ENCODE peak calls at places on chromosomes 3 and 15, in ten cellular contexts. R is WERI-Rb-1; E is activated T-cell treated with anti-CD3 and anti-CD28 coated beads, Interleukin-2, amount 50 U/mL, for 24 hours; D is naive thymus-derived CD8-positive, alpha-beta T cell; J is stimulated activated CD4-positive, alpha-beta T cell treated with anti-CD3 and anti-CD28 coated beads, Interleukin-4, amount 100 ng/mL, for 48 hours; O is LoVo; M is ACHN; X is hippocampal formation; T is PC-3; Y is astrocyte of the spinal cord. H is an unnamed sample.

GRCh38 chr3:29802057-29802456 is 521.2 kb downstream of the RBMS3 start:
- DNase-seq in R (no peak), E (no peak), D (no peak), J (no peak), O (no peak), M (no peak), X (no peak), T (peak), Y (no peak), H (no peak)

GRCh38 chr15:77550275-77551251 is 82.1 kb downstream of the LINGO1 start:
- DNase-seq in R (peak), E (no peak), D (no peak), J (no peak), O (peak), M (no peak), X (no peak), T (no peak), Y (no peak), H (no peak)

GRCh38 chr3:132535575-132536441 is 61.3 kb upstream of the ACKR4 start:
- DNase-seq in R (peak), E (peak), D (peak), J (peak), O (peak), M (peak), X (peak), T (peak), Y (peak), H (peak)

GRCh38 chr3:3151513-3151912 is 24.8 kb downstream of the TRNT1 start:
- DNase-seq in R (no peak), E (no peak), D (no peak), J (no peak), O (no peak), M (no peak), X (no peak), T (no peak), Y (no peak), H (no peak)

GRCh38 chr3:190122198-190122771 is 1.6 kb upstream of the P3H2 start:
- DNase-seq in R (no peak), E (no peak), D (no peak), J (no peak), O (no peak), M (no peak), X (no peak), T (no peak), Y (peak), H (no peak)

GRCh38 chr3:172461530-172462138 is 13.4 kb upstream of the GHSR start:
- DNase-seq in R (no peak), E (no peak), D (no peak), J (no peak), O (peak), M (peak), X (no peak), T (peak), Y (peak), H (no peak)

GRCh38 chr3:150385296-150386242 is 22.5 kb upstream of the TSC22D2 start:
- DNase-seq in R (no peak), E (peak), D (no peak), J (no peak), O (no peak), M (no peak), X (no peak), T (no peak), Y (no peak), H (no peak)

GRCh38 chr3:171649282-171649681 is 161.0 kb downstream of the PLD1 start:
- DNase-seq in R (no peak), E (no peak), D (no peak), J (no peak), O (no peak), M (no peak), X (no peak), T (no peak), Y (no peak), H (no peak)

GRCh38 chr3:165339753-165340152 is 143.6 kb upstream of the SLITRK3 start:
- DNase-seq in R (peak), E (no peak), D (no peak), J (no peak), O (no peak), M (peak), X (no peak), T (peak), Y (peak), H (no peak)

GRCh38 chr15:37806808-37807207 is 127.6 kb upstream of the TMCO5A start:
- DNase-seq in R (no peak), E (no peak), D (no peak), J (no peak), O (no peak), M (no peak), X (no peak), T (no peak), Y (no peak), H (no peak)

GRCh38 chr15:26443321-26443720 is 329.5 kb downstream of the GABRB3 start:
- DNase-seq in R (no peak), E (no peak), D (no peak), J (no peak), O (no peak), M (no peak), X (no peak), T (no peak), Y (no peak), H (no peak)

GRCh38 chr3:157078131-157078835 is 81.7 kb downstream of the CCNL1 start:
- DNase-seq in R (no peak), E (no peak), D (no peak), J (no peak), O (no peak), M (peak), X (no peak), T (peak), Y (no peak), H (no peak)

GRCh38 chr3:35664460-35664919 is 25.2 kb downstream of the ARPP21 start:
- DNase-seq in R (peak), E (no peak), D (no peak), J (no peak), O (no peak), M (peak), X (peak), T (no peak), Y (peak), H (no peak)

GRCh38 chr3:145266368-145266767 is 894.6 kb downstream of the PLOD2 start:
- DNase-seq in R (no peak), E (no peak), D (no peak), J (no peak), O (no peak), M (no peak), X (no peak), T (peak), Y (no peak), H (no peak)

GRCh38 chr3:117793684-117794304 is 1084.2 kb downstream of the TUSC7 start:
- DNase-seq in R (no peak), E (no peak), D (no peak), J (no peak), O (no peak), M (no peak), X (no peak), T (no peak), Y (no peak), H (no peak)

GRCh38 chr3:119206611-119207511 is 33.5 kb downstream of the UPK1B start:
- DNase-seq in R (no peak), E (no peak), D (no peak), J (no peak), O (no peak), M (no peak), X (no peak), T (peak), Y (no peak), H (no peak)

GRCh38 chr15:77836116-77836798 is 203.5 kb upstream of the LINGO1 start:
- DNase-seq in R (no peak), E (no peak), D (no peak), J (no peak), O (no peak), M (no peak), X (no peak), T (peak), Y (peak), H (no peak)

GRCh38 chr15:68782589-68783161 is 38.0 kb downstream of the ANP32A start:
- DNase-seq in R (peak), E (no peak), D (no peak), J (no peak), O (no peak), M (no peak), X (no peak), T (no peak), Y (no peak), H (no peak)

GRCh38 chr3:155983834-155984474 is 113.5 kb downstream of the GMPS start:
- DNase-seq in R (no peak), E (no peak), D (no peak), J (no peak), O (no peak), M (no peak), X (no peak), T (peak), Y (no peak), H (no peak)

GRCh38 chr15:59165726-59166125 is 40.9 kb upstream of the LDHAL6B start:
- DNase-seq in R (no peak), E (no peak), D (no peak), J (no peak), O (peak), M (no peak), X (no peak), T (peak), Y (no peak), H (no peak)

GRCh38 chr3:32872487-32873382 is 54.9 kb downstream of the TRIM71 start:
- DNase-seq in R (no peak), E (no peak), D (no peak), J (no peak), O (peak), M (no peak), X (no peak), T (peak), Y (peak), H (no peak)

GRCh38 chr15:64503197-64503596 is 42.8 kb downstream of the ZNF609 start:
- DNase-seq in R (peak), E (no peak), D (no peak), J (no peak), O (no peak), M (no peak), X (no peak), T (no peak), Y (peak), H (no peak)

GRCh38 chr3:184238246-184238818 is 8.9 kb downstream of the VWA5B2 start:
- DNase-seq in R (no peak), E (no peak), D (no peak), J (no peak), O (no peak), M (no peak), X (no peak), T (no peak), Y (no peak), H (no peak)

GRCh38 chr3:51975857-51976549 is 1.1 kb downstream of the ABHD14A start:
- DNase-seq in R (peak), E (no peak), D (peak), J (no peak), O (no peak), M (peak), X (peak), T (peak), Y (peak), H (peak)

GRCh38 chr3:106036706-106037105 is 167.9 kb upstream of the CBLB start:
- DNase-seq in R (peak), E (no peak), D (no peak), J (no peak), O (no peak), M (no peak), X (no peak), T (no peak), Y (no peak), H (no peak)

GRCh38 chr3:38018296-38019266 is 10.9 kb downstream of the PLCD1 start:
- DNase-seq in R (no peak), E (no peak), D (no peak), J (no peak), O (no peak), M (no peak), X (no peak), T (no peak), Y (no peak), H (no peak)

GRCh38 chr15:100201376-100202280 is 140.1 kb downstream of the ADAMTS17 start:
- DNase-seq in R (no peak), E (peak), D (no peak), J (no peak), O (no peak), M (no peak), X (no peak), T (no peak), Y (peak), H (no peak)

GRCh38 chr3:127044996-127045395 is 62.1 kb downstream of the PLXNA1 start:
- DNase-seq in R (peak), E (no peak), D (no peak), J (no peak), O (peak), M (peak), X (no peak), T (peak), Y (no peak), H (no peak)

GRCh38 chr3:190131329-190131728 is 10.6 kb upstream of the P3H2 start:
- DNase-seq in R (no peak), E (no peak), D (no peak), J (no peak), O (peak), M (peak), X (no peak), T (peak), Y (peak), H (no peak)

H was measured in effector CD8-positive, alpha-beta T cell.